ENCODE peak calls at places on chromosomes 16 and 17, in seven cellular contexts. One of them, this sample, is unnamed.

GRCh38 chr17:38917259-38917658 is 8.2 kb upstream of the LASP1NB start:
- DNase-seq in HL-60: no peak
- DNase-seq in DND-41: peak
- DNase-seq in effector memory CD4-positive, alpha-beta T cell: no peak
- DNase-seq in WERI-Rb-1: no peak
- DNase-seq in ascending aorta: no peak
- DNase-seq in H9: no peak
- DNase-seq in this sample: no peak

GRCh38 chr16:16127469-16128116 is 95.7 kb downstream of the ABCC6 start:
- DNase-seq in HL-60: peak
- DNase-seq in DND-41: peak
- DNase-seq in effector memory CD4-positive, alpha-beta T cell: peak
- DNase-seq in WERI-Rb-1: peak
- DNase-seq in ascending aorta: peak
- DNase-seq in H9: peak
- DNase-seq in this sample: no peak

GRCh38 chr16:88473666-88474534 is 20.8 kb downstream of the ZFPM1 start:
- DNase-seq in HL-60: no peak
- DNase-seq in DND-41: no peak
- DNase-seq in effector memory CD4-positive, alpha-beta T cell: no peak
- DNase-seq in WERI-Rb-1: no peak
- DNase-seq in ascending aorta: peak
- DNase-seq in H9: no peak
- DNase-seq in this sample: no peak

GRCh38 chr17:40251576-40251975 is 32.5 kb downstream of the WIPF2 start:
- DNase-seq in HL-60: no peak
- DNase-seq in DND-41: no peak
- DNase-seq in effector memory CD4-positive, alpha-beta T cell: no peak
- DNase-seq in WERI-Rb-1: no peak
- DNase-seq in ascending aorta: no peak
- DNase-seq in H9: no peak
- DNase-seq in this sample: no peak

GRCh38 chr16:53518550-53519416 is 15.8 kb upstream of the AKTIP start:
- DNase-seq in HL-60: no peak
- DNase-seq in DND-41: peak
- DNase-seq in effector memory CD4-positive, alpha-beta T cell: peak
- DNase-seq in WERI-Rb-1: peak
- DNase-seq in ascending aorta: peak
- DNase-seq in H9: no peak
- DNase-seq in this sample: no peak

GRCh38 chr16:59593256-59593655 is 859.1 kb upstream of the GOT2 start:
- DNase-seq in HL-60: no peak
- DNase-seq in DND-41: no peak
- DNase-seq in effector memory CD4-positive, alpha-beta T cell: no peak
- DNase-seq in WERI-Rb-1: no peak
- DNase-seq in ascending aorta: no peak
- DNase-seq in H9: no peak
- DNase-seq in this sample: no peak

GRCh38 chr17:29138991-29139682 is 41.1 kb downstream of the MYO18A start:
- DNase-seq in HL-60: peak
- DNase-seq in DND-41: peak
- DNase-seq in effector memory CD4-positive, alpha-beta T cell: no peak
- DNase-seq in WERI-Rb-1: no peak
- DNase-seq in ascending aorta: no peak
- DNase-seq in H9: no peak
- DNase-seq in this sample: no peak

GRCh38 chr16:69089091-69089912 is 16.2 kb upstream of the HAS3 start:
- DNase-seq in HL-60: peak
- DNase-seq in DND-41: no peak
- DNase-seq in effector memory CD4-positive, alpha-beta T cell: no peak
- DNase-seq in WERI-Rb-1: no peak
- DNase-seq in ascending aorta: no peak
- DNase-seq in H9: peak
- DNase-seq in this sample: no peak

GRCh38 chr17:47846741-47847340 is 4.1 kb downstream of the SP6 start:
- DNase-seq in HL-60: no peak
- DNase-seq in DND-41: no peak
- DNase-seq in effector memory CD4-positive, alpha-beta T cell: no peak
- DNase-seq in WERI-Rb-1: no peak
- DNase-seq in ascending aorta: no peak
- DNase-seq in H9: peak
- DNase-seq in this sample: no peak

GRCh38 chr17:74871329-74872076 is 1.3 kb downstream of the FDXR start:
- DNase-seq in HL-60: no peak
- DNase-seq in DND-41: no peak
- DNase-seq in effector memory CD4-positive, alpha-beta T cell: no peak
- DNase-seq in WERI-Rb-1: no peak
- DNase-seq in ascending aorta: no peak
- DNase-seq in H9: no peak
- DNase-seq in this sample: no peak

GRCh38 chr16:69711115-69711740 is 15.1 kb downstream of the NQO1 start:
- DNase-seq in HL-60: no peak
- DNase-seq in DND-41: no peak
- DNase-seq in effector memory CD4-positive, alpha-beta T cell: no peak
- DNase-seq in WERI-Rb-1: no peak
- DNase-seq in ascending aorta: no peak
- DNase-seq in H9: no peak
- DNase-seq in this sample: no peak

GRCh38 chr16:49986351-49987124 is 38.5 kb upstream of the CNEP1R1 start:
- DNase-seq in HL-60: no peak
- DNase-seq in DND-41: no peak
- DNase-seq in effector memory CD4-positive, alpha-beta T cell: no peak
- DNase-seq in WERI-Rb-1: no peak
- DNase-seq in ascending aorta: no peak
- DNase-seq in H9: peak
- DNase-seq in this sample: no peak

GRCh38 chr17:30388321-30389179 is 9.8 kb downstream of the CPD start:
- DNase-seq in HL-60: no peak
- DNase-seq in DND-41: no peak
- DNase-seq in effector memory CD4-positive, alpha-beta T cell: no peak
- DNase-seq in WERI-Rb-1: no peak
- DNase-seq in ascending aorta: no peak
- DNase-seq in H9: peak
- DNase-seq in this sample: no peak

GRCh38 chr17:39777534-39778365 is 40.0 kb downstream of the GRB7 start:
- DNase-seq in HL-60: no peak
- DNase-seq in DND-41: no peak
- DNase-seq in effector memory CD4-positive, alpha-beta T cell: no peak
- DNase-seq in WERI-Rb-1: no peak
- DNase-seq in ascending aorta: no peak
- DNase-seq in H9: no peak
- DNase-seq in this sample: no peak

GRCh38 chr17:58330544-58330996 is 2.0 kb upstream of the TSPOAP1 start:
- DNase-seq in HL-60: no peak
- DNase-seq in DND-41: peak
- DNase-seq in effector memory CD4-positive, alpha-beta T cell: no peak
- DNase-seq in WERI-Rb-1: no peak
- DNase-seq in ascending aorta: no peak
- DNase-seq in H9: no peak
- DNase-seq in this sample: no peak

GRCh38 chr17:57986841-57987581 is 1.0 kb downstream of the VEZF1 start:
- DNase-seq in HL-60: no peak
- DNase-seq in DND-41: peak
- DNase-seq in effector memory CD4-positive, alpha-beta T cell: peak
- DNase-seq in WERI-Rb-1: peak
- DNase-seq in ascending aorta: peak
- DNase-seq in H9: no peak
- DNase-seq in this sample: no peak

GRCh38 chr17:60747069-60747808 is 69.6 kb downstream of the BCAS3 start:
- DNase-seq in HL-60: no peak
- DNase-seq in DND-41: no peak
- DNase-seq in effector memory CD4-positive, alpha-beta T cell: no peak
- DNase-seq in WERI-Rb-1: no peak
- DNase-seq in ascending aorta: no peak
- DNase-seq in H9: peak
- DNase-seq in this sample: no peak

GRCh38 chr17:80116276-80116922 is 15.0 kb downstream of the GAA start:
- DNase-seq in HL-60: no peak
- DNase-seq in DND-41: no peak
- DNase-seq in effector memory CD4-positive, alpha-beta T cell: no peak
- DNase-seq in WERI-Rb-1: peak
- DNase-seq in ascending aorta: peak
- DNase-seq in H9: peak
- DNase-seq in this sample: no peak

GRCh38 chr17:31579265-31579664 is 187.8 kb downstream of the RAB11FIP4 start:
- DNase-seq in HL-60: no peak
- DNase-seq in DND-41: no peak
- DNase-seq in effector memory CD4-positive, alpha-beta T cell: no peak
- DNase-seq in WERI-Rb-1: no peak
- DNase-seq in ascending aorta: no peak
- DNase-seq in H9: no peak
- DNase-seq in this sample: no peak

GRCh38 chr17:80152057-80152831 is 5.3 kb upstream of the EIF4A3 start:
- DNase-seq in HL-60: no peak
- DNase-seq in DND-41: peak
- DNase-seq in effector memory CD4-positive, alpha-beta T cell: no peak
- DNase-seq in WERI-Rb-1: no peak
- DNase-seq in ascending aorta: no peak
- DNase-seq in H9: no peak
- DNase-seq in this sample: no peak

GRCh38 chr17:80264793-80265075 is 4.1 kb downstream of the RNF213 start:
- DNase-seq in HL-60: no peak
- DNase-seq in DND-41: no peak
- DNase-seq in effector memory CD4-positive, alpha-beta T cell: no peak
- DNase-seq in WERI-Rb-1: no peak
- DNase-seq in ascending aorta: no peak
- DNase-seq in H9: no peak
- DNase-seq in this sample: no peak

GRCh38 chr17:50908140-50908859 is 42.1 kb upstream of the TOB1 start:
- DNase-seq in HL-60: no peak
- DNase-seq in DND-41: no peak
- DNase-seq in effector memory CD4-positive, alpha-beta T cell: no peak
- DNase-seq in WERI-Rb-1: no peak
- DNase-seq in ascending aorta: no peak
- DNase-seq in H9: no peak
- DNase-seq in this sample: no peak

GRCh38 chr17:15029469-15029868 is 235.7 kb downstream of the PMP22 start:
- DNase-seq in HL-60: no peak
- DNase-seq in DND-41: no peak
- DNase-seq in effector memory CD4-positive, alpha-beta T cell: no peak
- DNase-seq in WERI-Rb-1: no peak
- DNase-seq in ascending aorta: no peak
- DNase-seq in H9: no peak
- DNase-seq in this sample: no peak

GRCh38 chr17:5557990-5558389 is 26.3 kb downstream of the NLRP1 start:
- DNase-seq in HL-60: no peak
- DNase-seq in DND-41: no peak
- DNase-seq in effector memory CD4-positive, alpha-beta T cell: no peak
- DNase-seq in WERI-Rb-1: no peak
- DNase-seq in ascending aorta: no peak
- DNase-seq in H9: no peak
- DNase-seq in this sample: no peak

GRCh38 chr16:5971106-5971505 is 873.5 kb upstream of the EEF2KMT start:
- DNase-seq in HL-60: no peak
- DNase-seq in DND-41: no peak
- DNase-seq in effector memory CD4-positive, alpha-beta T cell: no peak
- DNase-seq in WERI-Rb-1: no peak
- DNase-seq in ascending aorta: no peak
- DNase-seq in H9: no peak
- DNase-seq in this sample: no peak

GRCh38 chr16:48101069-48101674 is 54.6 kb downstream of the ABCC12 start:
- DNase-seq in HL-60: no peak
- DNase-seq in DND-41: no peak
- DNase-seq in effector memory CD4-positive, alpha-beta T cell: no peak
- DNase-seq in WERI-Rb-1: no peak
- DNase-seq in ascending aorta: no peak
- DNase-seq in H9: no peak
- DNase-seq in this sample: no peak
- H3K27ac ChIP-seq in HL-60: no peak
- H3K27ac ChIP-seq in DND-41: no peak
- H3K27ac ChIP-seq in effector memory CD4-positive, alpha-beta T cell: no peak
- H3K27ac ChIP-seq in WERI-Rb-1: no peak
- H3K27ac ChIP-seq in ascending aorta: no peak
- H3K27ac ChIP-seq in H9: no peak
- H3K27ac ChIP-seq in this sample: no peak

GRCh38 chr16:1643521-1643920 is 31.4 kb downstream of the CRAMP1 start:
- DNase-seq in HL-60: no peak
- DNase-seq in DND-41: no peak
- DNase-seq in effector memory CD4-positive, alpha-beta T cell: no peak
- DNase-seq in WERI-Rb-1: no peak
- DNase-seq in ascending aorta: no peak
- DNase-seq in H9: no peak
- DNase-seq in this sample: no peak
- H3K27ac ChIP-seq in HL-60: no peak
- H3K27ac ChIP-seq in DND-41: no peak
- H3K27ac ChIP-seq in effector memory CD4-positive, alpha-beta T cell: no peak
- H3K27ac ChIP-seq in WERI-Rb-1: no peak
- H3K27ac ChIP-seq in ascending aorta: no peak
- H3K27ac ChIP-seq in H9: no peak
- H3K27ac ChIP-seq in this sample: no peak

DNA sequence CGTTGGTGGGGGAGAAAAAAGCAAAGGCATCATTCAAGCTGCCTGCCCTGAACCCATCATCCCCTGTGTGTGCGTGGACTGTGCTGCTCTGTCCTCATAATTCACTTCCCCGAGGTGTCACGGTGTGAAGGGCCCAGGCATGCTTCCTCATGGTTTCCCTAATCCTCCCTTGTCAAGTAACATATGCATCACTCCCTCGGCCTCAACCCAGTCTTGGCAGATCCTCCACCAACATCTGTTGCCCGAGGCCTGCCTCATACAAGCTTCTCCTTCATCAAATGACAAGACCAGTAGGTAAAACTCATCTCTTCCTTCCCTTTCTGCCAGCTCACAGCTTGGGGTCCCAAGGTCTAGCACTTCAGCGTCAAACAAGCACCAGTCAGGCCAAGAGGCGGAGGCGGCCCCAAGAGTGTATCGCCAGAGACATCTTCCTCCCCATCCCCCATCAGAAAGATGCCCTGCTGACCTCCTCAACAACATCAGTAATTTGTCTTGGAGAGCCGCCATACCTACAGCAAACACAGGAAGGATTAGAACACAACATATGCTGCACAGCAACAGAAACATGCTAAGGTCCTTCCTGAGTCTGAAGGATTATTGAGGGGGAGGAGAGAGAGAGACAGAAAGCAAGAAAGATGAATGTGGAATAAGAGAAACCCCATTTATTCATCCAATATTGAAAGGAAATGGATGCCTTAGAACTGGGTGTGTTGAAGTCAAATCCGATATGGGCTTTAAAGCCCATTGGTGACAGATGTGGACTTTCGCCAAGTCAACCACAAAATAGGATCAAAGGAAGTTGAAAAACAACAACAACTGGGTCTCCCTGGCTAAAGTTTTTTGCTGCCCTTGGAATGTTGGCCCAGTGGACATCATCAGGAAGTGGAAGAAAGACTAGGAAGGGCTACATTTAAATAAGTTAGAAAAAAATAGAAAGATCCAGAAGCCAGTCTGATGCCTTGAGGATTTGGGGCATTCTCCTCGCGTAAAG is 38.4 kb downstream of the SOX9 start:
- DNase-seq in HL-60: no peak
- DNase-seq in DND-41: no peak
- DNase-seq in effector memory CD4-positive, alpha-beta T cell: no peak
- DNase-seq in WERI-Rb-1: peak
- DNase-seq in ascending aorta: no peak
- DNase-seq in H9: peak
- DNase-seq in this sample: no peak
- H3K27ac ChIP-seq in HL-60: no peak
- H3K27ac ChIP-seq in DND-41: no peak
- H3K27ac ChIP-seq in effector memory CD4-positive, alpha-beta T cell: no peak
- H3K27ac ChIP-seq in WERI-Rb-1: peak
- H3K27ac ChIP-seq in ascending aorta: no peak
- H3K27ac ChIP-seq in H9: no peak
- H3K27ac ChIP-seq in this sample: no peak

GRCh38 chr17:17097763-17098345 is 55.6 kb downstream of the MPRIP start:
- DNase-seq in HL-60: no peak
- DNase-seq in DND-41: no peak
- DNase-seq in effector memory CD4-positive, alpha-beta T cell: no peak
- DNase-seq in WERI-Rb-1: no peak
- DNase-seq in ascending aorta: no peak
- DNase-seq in H9: no peak
- DNase-seq in this sample: no peak
- H3K27ac ChIP-seq in HL-60: no peak
- H3K27ac ChIP-seq in DND-41: no peak
- H3K27ac ChIP-seq in effector memory CD4-positive, alpha-beta T cell: no peak
- H3K27ac ChIP-seq in WERI-Rb-1: no peak
- H3K27ac ChIP-seq in ascending aorta: peak
- H3K27ac ChIP-seq in H9: no peak
- H3K27ac ChIP-seq in this sample: peak

This sample was measured in vagina.